ENCODE peak calls at places on chromosomes 6 and 20, in nine cellular contexts. W is GM23248, D is HCT116, E is GM23338, H is OCI-LY7, C is PC-3, K is MM.1S, Z is neural progenitor cell, V is SK-N-SH. B is an unnamed sample. For H4K20me1, the result is how much of the 10 kb centered on the place peaks cover.

GRCh38 chr20:5191829-5192569 is 65.2 kb downstream of the CDS2 start:
- DNase-seq in C (peak), D (peak), E (peak), H (peak), W (peak), V (peak), Z (peak), K (peak), B (peak)

GRCh38 chr6:16766043-16766521 is 4.8 kb upstream of the ATXN1 start:
- DNase-seq in Z (no peak), C (peak), H (no peak), K (peak), W (peak), E (no peak), D (peak), V (no peak), B (peak)

GRCh38 chr6:31037692-31038091 is 27.4 kb downstream of the MUC22 start:
- DNase-seq in H (no peak), Z (no peak), W (peak), V (no peak), C (peak), E (no peak), K (no peak), D (no peak), B (no peak)

GRCh38 chr6:163944897-163945296 is 530.4 kb downstream of the QKI start:
- DNase-seq in H (no peak), W (no peak), E (no peak), D (no peak), V (no peak), K (no peak), Z (peak), C (no peak), B (no peak)

GRCh38 chr6:38955876-38956275 is 92.7 kb upstream of the GLP1R start:
- DNase-seq in K (no peak), E (no peak), W (no peak), C (no peak), H (no peak), Z (no peak), D (no peak), V (no peak), B (no peak)

GRCh38 chr20:61874421-61875068 is 191.1 kb downstream of the TAF4 start:
- DNase-seq in K (no peak), C (peak), V (no peak), D (peak), W (peak), Z (peak), H (peak), E (peak), B (peak)

GRCh38 chr20:31712112-31712553 is 10.5 kb downstream of the BCL2L1 start:
- DNase-seq in E (peak), D (no peak), Z (peak), K (peak), W (no peak), V (no peak), H (no peak), C (peak), B (peak)

GRCh38 chr20:20370087-20370575 is 2.2 kb downstream of the INSM1 start:
- DNase-seq in E (peak), K (no peak), H (no peak), D (no peak), W (no peak), V (no peak), Z (no peak), C (no peak), B (no peak)

GRCh38 chr6:53014034-53014433 is 18.9 kb upstream of the GSTA4 start:
- DNase-seq in Z (no peak), C (no peak), V (no peak), W (peak), E (no peak), K (no peak), H (no peak), D (no peak), B (peak)

GRCh38 chr6:135575629-135576028 is 78.1 kb upstream of the AHI1 start:
- DNase-seq in W (no peak), K (no peak), H (no peak), E (no peak), Z (no peak), V (no peak), C (no peak), D (no peak), B (no peak)

DNA sequence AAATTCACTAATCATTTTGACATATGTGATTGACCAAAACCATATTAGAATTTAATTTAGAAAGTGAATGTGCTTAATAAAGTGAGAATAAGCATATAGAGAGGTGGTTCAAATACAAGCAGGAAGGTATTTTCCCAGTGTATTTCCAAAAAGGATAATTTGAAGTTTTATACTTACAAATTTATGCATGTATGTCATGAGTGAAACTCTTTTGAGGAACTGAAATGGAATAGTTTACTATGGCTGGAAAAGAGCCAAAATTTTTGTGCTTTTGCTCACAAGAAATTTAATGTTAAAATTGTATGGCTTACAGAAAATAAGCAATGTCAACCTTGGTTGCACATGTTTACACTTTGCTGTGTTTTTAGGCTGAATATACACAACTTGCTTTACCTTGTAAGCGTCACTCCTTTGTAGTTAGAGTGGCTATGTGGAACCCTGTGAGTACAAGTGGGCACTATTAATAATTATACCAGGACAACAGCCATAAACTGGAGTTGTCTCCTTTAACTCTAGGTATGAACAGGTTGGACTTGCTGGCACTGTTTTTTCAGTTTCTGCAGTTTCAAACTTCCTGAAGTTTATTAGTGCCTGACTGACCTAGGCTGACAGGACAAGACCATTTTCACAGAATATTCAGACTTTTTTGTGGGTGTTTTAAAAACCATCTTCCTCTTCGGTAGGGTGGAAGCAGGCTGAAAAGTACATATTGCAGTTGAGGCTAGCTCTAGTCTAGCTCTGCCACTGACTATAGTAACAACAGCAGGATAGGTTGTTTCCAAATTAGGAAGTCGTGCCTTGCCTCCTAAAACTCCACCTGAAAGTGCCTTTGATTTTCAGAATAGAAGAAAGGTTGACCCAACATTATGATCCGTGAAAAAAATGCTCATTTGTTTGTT is 6.0 kb downstream of the AFDN start:
- DNase-seq in Z (no peak), C (peak), H (no peak), D (no peak), W (peak), K (no peak), V (no peak), E (no peak), B (no peak)
- H4K20me1 ChIP-seq in Z (half or more), C (half or more), H (under half), D (under half), W (under half), K (under half), V (half or more), E (half or more), B (half or more)

GRCh38 chr6:63805808-63806572 is 170.4 kb downstream of the PHF3 start:
- DNase-seq in H (no peak), K (no peak), W (peak), E (no peak), C (peak), D (no peak), V (peak), Z (peak), B (peak)
- TF ChIP-seq EZH2phosphoT487 in H (no peak), K (no peak), W (peak), E (no peak), C (no peak), D (no peak), V (no peak), Z (no peak), B (no peak)

GRCh38 chr6:27669798-27670301 is 196.9 kb upstream of the ZNF184 start:
- DNase-seq in W (no peak), Z (peak), E (peak), C (no peak), D (no peak), K (no peak), V (no peak), H (no peak), B (no peak)

GRCh38 chr6:27668442-27669275 is 195.8 kb upstream of the ZNF184 start:
- DNase-seq in V (peak), K (peak), C (peak), D (peak), E (peak), H (peak), Z (peak), W (peak), B (peak)

GRCh38 chr6:27667651-27668441 is 194.9 kb upstream of the ZNF184 start:
- DNase-seq in H (no peak), V (no peak), W (peak), K (no peak), Z (peak), E (peak), C (no peak), D (no peak), B (no peak)

GRCh38 chr6:27667016-27667415 is 194.1 kb upstream of the ZNF184 start:
- DNase-seq in C (no peak), D (no peak), W (no peak), Z (no peak), V (no peak), K (no peak), H (no peak), E (no peak), B (no peak)

GRCh38 chr6:27669278-27669797 is 196.4 kb upstream of the ZNF184 start:
- DNase-seq in W (peak), Z (peak), H (no peak), V (no peak), K (no peak), E (peak), C (peak), D (no peak), B (no peak)
- H4K20me1 ChIP-seq in W (under half), Z (under half), H (under half), V (under half), K (under half), E (under half), C (under half), D (under half), B (under half)

DNA sequence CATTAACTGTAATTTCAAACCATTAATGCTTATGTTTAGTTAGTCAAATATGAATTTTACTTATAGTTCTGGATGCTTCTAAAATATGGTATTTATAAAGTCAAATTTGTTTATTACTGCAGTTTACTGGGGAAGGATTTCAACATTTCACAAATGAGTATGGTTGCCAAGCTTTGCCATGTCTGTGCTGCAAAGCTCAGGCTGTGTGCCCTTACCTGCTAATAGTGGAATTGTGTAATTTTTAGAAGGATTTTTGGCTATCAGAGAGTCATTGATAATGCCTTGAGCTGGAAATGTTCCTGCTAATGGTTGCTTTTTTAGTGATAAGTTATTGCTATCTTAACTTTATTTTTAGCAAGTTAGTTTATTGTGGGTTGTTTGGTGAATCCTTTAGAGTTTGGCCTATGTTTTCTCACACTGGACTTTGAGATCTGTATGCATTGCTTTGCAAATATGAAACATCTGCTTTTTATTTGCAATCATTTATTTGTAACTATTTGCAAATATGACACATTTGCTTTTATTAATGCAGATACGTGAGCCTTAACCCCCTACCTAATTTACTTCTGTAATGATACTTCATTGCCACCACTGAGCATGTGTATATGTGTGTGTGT is 105.8 kb downstream of the CD109 start:
- DNase-seq in K (no peak), C (peak), H (no peak), Z (no peak), V (no peak), D (no peak), W (peak), E (no peak), B (no peak)
- TF ChIP-seq EZH2phosphoT487 in K (no peak), C (no peak), H (no peak), Z (no peak), V (no peak), D (no peak), W (no peak), E (no peak), B (no peak)

DNA sequence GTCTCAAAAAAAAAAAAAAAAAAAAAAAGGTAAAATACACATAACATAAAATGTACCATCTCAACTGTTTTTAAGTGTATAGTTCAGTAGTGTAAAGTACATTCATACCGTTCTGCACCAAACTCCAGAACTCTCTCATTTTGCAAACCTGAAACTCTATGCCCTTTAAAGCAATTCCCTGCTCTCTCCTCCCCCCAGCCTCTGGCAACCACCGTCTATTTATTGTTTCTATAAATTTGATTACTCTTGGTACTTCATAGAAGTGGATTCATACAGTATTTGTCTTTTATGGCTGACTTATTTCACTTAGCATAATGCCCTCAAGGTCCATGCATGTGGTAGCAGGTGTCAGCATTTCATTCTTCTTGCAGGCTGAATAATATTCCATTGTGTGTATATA is 12.9 kb downstream of the RIPOR2 start:
- DNase-seq in K (no peak), Z (no peak), V (no peak), C (no peak), H (no peak), E (no peak), W (no peak), D (no peak), B (no peak)
- H4K20me1 ChIP-seq in K (under half), Z (under half), V (under half), C (under half), H (under half), E (under half), W (under half), D (under half), B (under half)

GRCh38 chr6:42259841-42260395 is 42.3 kb upstream of the MRPS10 start:
- DNase-seq in C (no peak), W (no peak), H (no peak), V (no peak), D (no peak), E (no peak), K (no peak), Z (no peak), B (no peak)

GRCh38 chr6:42257614-42258013 is 40.0 kb upstream of the MRPS10 start:
- DNase-seq in W (no peak), Z (peak), E (peak), C (no peak), V (no peak), H (no peak), K (no peak), D (no peak), B (no peak)

GRCh38 chr6:42259286-42259685 is 41.6 kb upstream of the MRPS10 start:
- DNase-seq in Z (no peak), D (no peak), K (no peak), V (no peak), H (no peak), C (no peak), E (no peak), W (no peak), B (no peak)

GRCh38 chr6:42260972-42261371 is 43.3 kb upstream of the MRPS10 start:
- DNase-seq in K (no peak), C (peak), E (peak), W (peak), V (peak), Z (peak), D (no peak), H (peak), B (peak)

GRCh38 chr6:42260424-42260888 is 42.8 kb upstream of the MRPS10 start:
- DNase-seq in V (no peak), W (no peak), D (peak), C (no peak), H (peak), K (no peak), E (peak), Z (no peak), B (peak)
- TF ChIP-seq EZH2phosphoT487 in V (no peak), W (no peak), D (no peak), C (no peak), H (no peak), K (no peak), E (no peak), Z (no peak), B (no peak)

GRCh38 chr6:43451939-43452338 is 3.4 kb downstream of the DLK2 start:
- DNase-seq in C (no peak), Z (no peak), D (no peak), V (no peak), K (no peak), W (no peak), E (no peak), H (no peak), B (peak)

GRCh38 chr6:43451348-43451747 is 4.0 kb downstream of the DLK2 start:
- DNase-seq in V (no peak), Z (no peak), E (no peak), K (no peak), C (no peak), D (no peak), H (no peak), W (no peak), B (peak)

GRCh38 chr6:43450699-43451131 is 4.6 kb downstream of the DLK2 start:
- DNase-seq in Z (no peak), W (no peak), C (no peak), H (no peak), E (no peak), K (no peak), V (no peak), D (no peak), B (no peak)

GRCh38 chr6:43447604-43448003 is 7.7 kb downstream of the DLK2 start:
- DNase-seq in V (no peak), W (no peak), D (no peak), K (no peak), Z (no peak), E (no peak), C (no peak), H (no peak), B (no peak)

GRCh38 chr6:43448916-43449315 is 6.4 kb downstream of the DLK2 start:
- DNase-seq in V (no peak), E (no peak), D (no peak), Z (no peak), C (no peak), K (no peak), H (no peak), W (no peak), B (no peak)
- H4K20me1 ChIP-seq in V (under half), E (under half), D (under half), Z (under half), C (under half), K (under half), H (under half), W (under half), B (under half)

DNA sequence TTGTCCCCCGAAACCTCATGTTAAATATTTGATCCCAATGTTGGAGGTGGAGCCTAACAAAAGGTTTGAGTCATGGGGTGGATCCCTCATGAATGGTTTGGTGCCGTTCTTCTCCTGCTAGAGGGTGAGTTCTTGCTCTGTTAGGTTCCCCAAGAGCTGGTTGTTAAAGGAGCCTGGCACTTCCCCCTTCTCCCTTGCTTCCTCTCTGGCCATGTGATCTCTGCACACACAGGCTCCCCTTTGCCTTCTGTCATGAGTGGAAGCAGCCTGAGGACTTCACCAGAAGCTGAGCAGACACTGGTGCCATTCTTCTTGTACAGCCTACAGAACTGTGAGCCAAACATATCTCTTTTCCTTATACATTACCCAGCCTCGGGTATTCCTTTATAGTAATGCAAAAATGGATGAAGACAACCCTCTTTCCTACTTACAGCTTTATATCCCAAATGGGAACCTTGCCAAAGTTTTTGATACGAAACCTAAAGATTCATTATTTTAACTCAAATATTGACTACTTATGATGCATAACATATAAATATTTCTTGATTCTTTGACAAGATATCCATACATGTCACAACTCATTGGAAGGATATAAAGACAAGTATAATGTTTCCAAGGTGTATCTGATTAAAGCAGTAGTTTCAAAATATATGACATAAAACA is 61.0 kb downstream of the RNF182 start:
- DNase-seq in H (no peak), V (no peak), D (no peak), E (no peak), W (no peak), C (no peak), Z (no peak), K (no peak), B (no peak)
- TF ChIP-seq EZH2phosphoT487 in H (no peak), V (no peak), D (no peak), E (no peak), W (no peak), C (no peak), Z (no peak), K (no peak), B (no peak)